ENCODE peak calls at places on chromosome 13, in four cellular contexts. O is PC-9, V is stomach, B is ascending aorta. G is an unnamed sample.

GRCh38 chr13:25687622-25688225 is 315.9 kb downstream of the ATP8A2 start:
- DNase-seq in O (no peak), V (no peak), B (no peak), G (no peak)

GRCh38 chr13:51781246-51782022 is 22.5 kb downstream of the DHRS12 start:
- DNase-seq in O (no peak), V (peak; percentile 61), B (no peak), G (peak; percentile 51)

GRCh38 chr13:111202745-111203144 is 87.6 kb downstream of the ARHGEF7 start:
- DNase-seq in O (no peak), V (no peak), B (no peak), G (peak; percentile 92)

GRCh38 chr13:57631607-57632275 is at the start of gene PCDH17:
- DNase-seq in O (no peak), V (peak; percentile 34), B (no peak), G (peak; percentile 90)

GRCh38 chr13:20968745-20969144 is 66.2 kb upstream of the XPO4 start:
- DNase-seq in O (no peak), V (no peak), B (no peak), G (no peak)

GRCh38 chr13:59890064-59890463 is 273.7 kb downstream of the DIAPH3 start:
- DNase-seq in O (no peak), V (no peak), B (no peak), G (peak; percentile 61)

GRCh38 chr13:113650275-113650674 is 7.7 kb downstream of the ATP4B start:
- DNase-seq in O (no peak), V (peak; percentile 25), B (no peak), G (no peak)

GRCh38 chr13:45873491-45874360 is 22.2 kb upstream of the SIAH3 start:
- DNase-seq in O (peak; percentile 7), V (no peak), B (no peak), G (no peak)

GRCh38 chr13:91668844-91669495 is 270.5 kb downstream of the GPC5 start:
- DNase-seq in O (no peak), V (no peak), B (no peak), G (peak; percentile 20)

GRCh38 chr13:113451951-113452421 is 1.3 kb downstream of the ADPRHL1 start:
- DNase-seq in O (no peak), V (no peak), B (no peak), G (no peak)

GRCh38 chr13:76991432-76991795 is 467 bp upstream of the CLN5 start:
- DNase-seq in O (no peak), V (peak; percentile 42), B (peak; percentile 20), G (no peak)

GRCh38 chr13:83620535-83621220 is 261.6 kb downstream of the SLITRK1 start:
- DNase-seq in O (no peak), V (no peak), B (no peak), G (no peak)

GRCh38 chr13:113428469-113428865 is 24.8 kb downstream of the ADPRHL1 start:
- DNase-seq in O (no peak), V (no peak), B (no peak), G (no peak)

GRCh38 chr13:110774051-110774450 is 60.6 kb downstream of the ING1 start:
- DNase-seq in O (no peak), V (no peak), B (no peak), G (no peak)

GRCh38 chr13:66665991-66666390 is 564.1 kb downstream of the PCDH9 start:
- DNase-seq in O (peak; percentile 57), V (no peak), B (no peak), G (no peak)

GRCh38 chr13:106474906-106475305 is 60.6 kb downstream of the EFNB2 start:
- DNase-seq in O (no peak), V (no peak), B (no peak), G (no peak)

GRCh38 chr13:41649659-41650058 is 192.3 kb downstream of the RGCC start:
- DNase-seq in O (no peak), V (no peak), B (no peak), G (peak; percentile 24)

GRCh38 chr13:50033696-50034095 is 18.5 kb downstream of the KCNRG start:
- DNase-seq in O (no peak), V (no peak), B (no peak), G (no peak)

GRCh38 chr13:40149611-40150283 is 494.3 kb downstream of the COG6 start:
- DNase-seq in O (no peak), V (no peak), B (peak; percentile 66), G (peak; percentile 17)
- H3K27ac ChIP-seq in O (no peak overlapping the region), V (peak overlapping the region; percentile 58), B (peak overlapping the region; percentile 85), G (no peak overlapping the region)

GRCh38 chr13:35389535-35389934 is 87.0 kb downstream of the MAB21L1 start:
- DNase-seq in O (no peak), V (no peak), B (no peak), G (no peak)

GRCh38 chr13:35388979-35389378 is 87.5 kb downstream of the MAB21L1 start:
- DNase-seq in O (no peak), V (no peak), B (no peak), G (no peak)

GRCh38 chr13:35392768-35393167 is 83.7 kb downstream of the MAB21L1 start:
- DNase-seq in O (no peak), V (no peak), B (no peak), G (no peak)

GRCh38 chr13:35388456-35388855 is 88.0 kb downstream of the MAB21L1 start:
- DNase-seq in O (no peak), V (no peak), B (no peak), G (no peak)

DNA sequence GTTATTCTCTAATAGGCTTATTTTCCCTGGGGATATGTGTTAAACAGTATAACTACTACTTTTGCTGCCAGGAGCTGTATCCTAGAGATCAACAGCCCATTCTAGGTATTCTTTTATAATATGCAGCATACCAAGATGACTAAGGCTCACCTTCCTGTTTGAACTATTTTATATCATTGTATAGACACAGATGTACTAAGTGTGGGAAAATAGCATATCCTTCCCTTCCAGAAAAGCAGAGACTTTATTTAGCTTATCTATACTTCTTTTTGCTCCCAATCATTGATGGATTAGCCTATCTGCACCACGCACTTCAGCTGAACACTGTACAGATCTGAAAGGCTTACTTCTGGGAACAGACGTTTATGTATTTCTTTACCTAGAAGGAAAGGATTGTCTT is 82.6 kb downstream of the MAB21L1 start:
- DNase-seq in O (no peak), V (no peak), B (no peak), G (no peak)
- TF ChIP-seq CTCF in O (no peak), V (no peak), B (no peak), G (no peak)

GRCh38 chr13:33186851-33187250 is 98.7 kb downstream of the STARD13 start:
- DNase-seq in O (no peak), V (no peak), B (no peak), G (peak; percentile 70)
- H3K27ac ChIP-seq in O (no peak overlapping the region), V (peak overlapping the region; percentile 17), B (peak overlapping the region; percentile 22), G (peak overlapping the region; percentile 98)

DNA sequence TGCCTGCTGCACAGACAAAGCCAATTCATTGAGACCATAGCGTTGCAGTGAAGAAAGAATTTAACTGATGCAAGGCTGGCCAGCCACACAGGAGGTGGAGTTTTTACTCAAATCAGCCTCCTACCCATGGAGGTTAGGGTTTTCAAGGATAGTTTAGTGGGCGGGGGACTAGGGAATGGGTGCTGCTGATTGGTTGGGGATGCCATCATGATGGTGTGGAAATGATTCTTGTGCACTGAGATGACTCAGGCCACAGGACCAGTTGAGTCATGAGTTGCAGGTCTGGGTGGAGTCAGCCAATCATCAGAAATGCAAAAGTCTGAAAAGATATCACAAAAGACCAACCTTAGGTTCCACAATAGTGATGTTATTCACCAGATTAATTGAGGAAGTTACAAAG is 359.6 kb downstream of the FOXO1 start:
- DNase-seq in O (no peak), V (no peak), B (no peak), G (no peak)
- TF ChIP-seq CTCF in O (no peak), V (no peak), B (no peak), G (no peak)